ENCODE peak calls at places on chromosomes 2 and 18, in seven cellular contexts. E is A549, D is ovary, K is tibial nerve, O is breast epithelium, A is lower leg skin, I is heart left ventricle. Q is an unnamed sample.

GRCh38 chr2:235418918-235419317 is 74.9 kb upstream of the AGAP1 start:
- DNase-seq in E (no peak), O (no peak), A (no peak), D (no peak), K (no peak), I (no peak), Q (no peak)

GRCh38 chr2:73333564-73333963 is 40.2 kb upstream of the EGR4 start:
- DNase-seq in K (no peak), O (no peak), D (no peak), E (no peak), I (no peak), A (no peak), Q (no peak)

GRCh38 chr18:39434223-39434622 is 1868.6 kb upstream of the CELF4 start:
- DNase-seq in A (no peak), I (no peak), O (no peak), E (no peak), K (no peak), D (no peak), Q (no peak)

GRCh38 chr2:191508738-191509137 is 169.2 kb upstream of the NABP1 start:
- DNase-seq in D (no peak), K (no peak), E (no peak), I (no peak), O (no peak), A (no peak), Q (no peak)

GRCh38 chr18:34023471-34023870 is 201.2 kb downstream of the NOL4 start:
- DNase-seq in O (no peak), K (no peak), I (no peak), A (no peak), D (no peak), E (no peak), Q (no peak)

GRCh38 chr2:3349211-3349693 is 28.4 kb downstream of the EIPR1 start:
- DNase-seq in O (peak), A (no peak), D (no peak), E (no peak), K (no peak), I (no peak), Q (no peak)

GRCh38 chr2:216635701-216636541 is 2.7 kb downstream of the IGFBP2 start:
- DNase-seq in E (no peak), I (peak), A (no peak), O (no peak), K (no peak), D (peak), Q (no peak)

GRCh38 chr2:190532581-190532980 is 1.9 kb downstream of the NEMP2 start:
- DNase-seq in E (no peak), K (no peak), D (no peak), O (no peak), A (no peak), I (no peak), Q (no peak)

GRCh38 chr2:28193552-28194383 is 198.9 kb upstream of the FOSL2 start:
- DNase-seq in E (no peak), A (no peak), K (no peak), O (no peak), I (no peak), D (no peak), Q (no peak)

DNA sequence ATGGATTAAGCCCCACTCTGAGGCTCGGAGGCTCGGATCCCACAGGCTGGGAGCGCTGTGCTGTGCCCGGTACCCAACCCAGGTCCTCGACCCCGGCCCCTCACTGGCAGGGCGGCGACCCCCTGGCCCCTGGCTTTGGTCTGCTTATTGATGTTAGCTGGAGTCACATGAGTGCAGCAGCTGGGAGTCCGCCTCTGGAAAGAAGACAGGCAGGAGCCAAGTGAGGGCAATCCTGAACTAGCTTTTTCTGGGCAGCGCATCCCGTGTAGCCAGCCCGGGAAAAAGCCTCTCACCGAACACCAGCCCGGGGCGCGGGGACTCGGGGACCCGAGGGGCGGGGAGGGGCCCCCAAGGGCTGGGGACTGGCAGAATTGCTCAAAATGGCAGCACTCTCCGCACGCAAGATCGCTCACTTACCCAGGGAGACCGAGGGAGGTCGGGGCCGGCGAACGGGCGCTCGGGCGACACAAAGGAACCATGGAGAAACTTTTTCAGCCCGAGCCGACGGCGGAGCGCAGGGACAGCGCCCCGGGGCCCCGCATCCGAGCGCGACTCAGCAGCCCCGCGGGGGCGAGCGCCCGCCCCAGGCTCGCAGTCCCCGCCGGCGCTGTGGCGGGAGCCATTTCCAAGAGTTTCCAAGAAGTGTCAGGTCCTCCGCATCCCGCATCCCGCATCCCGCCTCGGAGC is 566 bp downstream of the TMEM200C start:
- DNase-seq in I (no peak), K (no peak), E (no peak), O (no peak), D (peak), A (no peak), Q (no peak)
- TF ChIP-seq POLR2A in I (no peak), K (no peak), E (no peak), O (no peak), D (no peak), A (no peak), Q (no peak)

GRCh38 chr18:63320041-63320689 is 596 bp upstream of the BCL2 start:
- DNase-seq in I (peak), K (peak), O (peak), E (peak), D (peak), A (peak), Q (peak)
- TF ChIP-seq POLR2A in I (no peak), K (no peak), O (no peak), E (no peak), D (no peak), A (no peak), Q (no peak)

GRCh38 chr18:48866028-48866733 is 84.6 kb downstream of the SMAD7 start:
- DNase-seq in E (no peak), I (peak), O (no peak), K (no peak), A (no peak), D (peak), Q (no peak)

GRCh38 chr18:48866856-48867255 is 83.9 kb downstream of the SMAD7 start:
- DNase-seq in A (no peak), E (no peak), D (no peak), I (no peak), O (no peak), K (no peak), Q (no peak)

GRCh38 chr18:48869591-48869990 is 81.2 kb downstream of the SMAD7 start:
- DNase-seq in A (no peak), E (no peak), I (no peak), O (no peak), D (no peak), K (no peak), Q (no peak)

GRCh38 chr18:48867978-48868377 is 82.8 kb downstream of the SMAD7 start:
- DNase-seq in D (no peak), K (no peak), E (no peak), I (no peak), A (no peak), O (no peak), Q (no peak)

GRCh38 chr18:48868468-48869466 is 82.0 kb downstream of the SMAD7 start:
- DNase-seq in K (no peak), O (no peak), D (no peak), I (no peak), A (no peak), E (no peak), Q (no peak)
- TF ChIP-seq POLR2A in K (no peak), O (no peak), D (no peak), I (no peak), A (no peak), E (no peak), Q (no peak)

DNA sequence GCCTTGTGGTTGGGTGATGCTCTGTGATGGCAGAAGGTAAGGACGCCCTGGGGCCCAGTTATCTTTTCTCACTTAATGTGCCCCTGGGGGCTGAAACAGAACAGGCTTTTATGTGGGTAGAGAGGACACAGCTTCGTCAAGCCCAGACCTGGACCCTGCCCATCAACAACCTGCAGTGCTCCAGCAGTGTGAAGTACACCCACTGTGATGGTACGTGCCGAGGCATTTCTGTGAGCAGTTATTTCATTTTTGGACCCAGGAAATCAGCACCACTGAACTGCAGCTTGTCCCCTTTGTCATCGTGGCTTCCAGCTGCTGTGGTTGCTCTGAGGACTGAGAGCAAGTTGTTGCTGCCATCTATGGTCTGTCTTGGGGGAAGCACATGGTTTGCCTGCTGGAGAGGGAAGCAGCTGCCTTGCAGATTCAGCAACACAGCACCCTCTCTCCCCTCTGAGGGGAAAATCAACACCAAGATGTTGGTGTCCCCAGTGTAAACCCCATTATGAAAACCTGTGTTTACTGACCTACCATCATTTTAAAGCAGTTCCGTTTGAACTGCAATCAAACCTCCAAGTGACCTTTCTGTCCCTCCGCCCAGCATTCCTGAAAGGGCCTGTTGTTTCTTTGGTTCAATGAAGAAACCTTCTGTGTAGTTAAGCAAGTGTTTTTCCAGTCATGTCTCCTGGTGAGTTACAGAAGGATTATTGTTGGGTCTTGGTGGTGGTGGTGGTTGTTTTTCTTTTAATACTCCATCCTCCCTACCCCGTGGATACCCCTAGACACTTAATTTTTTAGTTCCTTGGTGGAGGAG is 158.2 kb downstream of the MGAT5 start:
- DNase-seq in I (peak), E (peak), D (peak), O (no peak), K (peak), A (peak), Q (no peak)
- TF ChIP-seq POLR2A in I (no peak), E (no peak), D (no peak), O (no peak), K (no peak), A (no peak), Q (no peak)

DNA sequence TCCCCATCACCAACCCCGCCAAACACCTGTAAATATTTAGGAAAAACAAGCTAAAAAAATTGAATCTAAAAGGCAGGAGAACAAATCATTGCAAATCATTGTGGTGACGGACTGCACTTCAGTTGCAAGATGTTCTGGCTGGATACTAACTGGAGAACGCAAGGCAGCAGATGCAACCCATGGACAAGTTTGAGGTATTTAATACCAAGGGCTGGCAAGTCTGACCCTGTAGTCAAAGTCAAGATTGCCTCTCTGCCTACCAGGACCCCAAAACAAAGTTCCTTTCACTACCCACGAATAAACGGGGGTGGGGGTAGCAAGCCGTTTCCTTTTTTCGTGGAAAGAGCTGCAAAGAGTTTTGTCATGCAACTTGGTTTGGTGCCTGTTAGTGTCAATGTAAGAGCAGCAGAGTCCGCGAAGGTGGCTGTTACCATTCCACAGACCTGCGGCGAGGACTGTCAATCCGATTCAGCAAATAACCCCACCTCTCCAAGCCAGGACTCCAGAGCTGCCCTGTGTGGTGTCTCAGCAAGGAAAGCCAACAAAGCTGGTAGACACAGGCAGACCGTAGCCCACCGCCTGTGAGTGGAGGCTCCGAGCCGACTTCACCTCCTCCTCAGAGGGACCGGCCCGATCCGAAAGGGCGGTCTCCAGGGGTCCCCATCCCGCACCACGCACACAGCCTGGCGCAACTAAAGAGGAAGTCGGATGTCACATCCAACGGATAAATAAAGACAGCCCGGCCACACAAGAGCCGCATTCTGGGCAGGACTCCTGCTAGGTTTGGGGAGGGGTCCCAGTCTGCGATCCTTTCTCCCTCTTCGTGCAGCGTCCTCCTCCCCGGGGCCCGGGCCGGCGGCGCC is 980 bp downstream of the ANKRD44 start:
- DNase-seq in K (no peak), O (peak), A (peak), D (peak), E (no peak), I (no peak), Q (no peak)
- TF ChIP-seq POLR2A in K (no peak), O (no peak), A (no peak), D (no peak), E (no peak), I (no peak), Q (no peak)

GRCh38 chr2:61538179-61538919 is at the start of gene XPO1:
- DNase-seq in A (peak), D (peak), O (peak), I (peak), K (peak), E (peak), Q (peak)
- TF ChIP-seq POLR2A in A (no peak), D (peak), O (peak), I (no peak), K (peak), E (peak), Q (peak)

GRCh38 chr2:24304621-24305020 is 55.7 kb downstream of the ITSN2 start:
- DNase-seq in I (no peak), K (no peak), E (no peak), D (no peak), O (no peak), A (no peak), Q (no peak)

GRCh38 chr2:24307961-24308360 is 52.4 kb downstream of the ITSN2 start:
- DNase-seq in I (no peak), E (no peak), O (no peak), D (no peak), A (no peak), K (no peak), Q (no peak)

GRCh38 chr2:24301599-24301998 is 58.7 kb downstream of the ITSN2 start:
- DNase-seq in K (no peak), O (no peak), D (no peak), A (no peak), E (no peak), I (no peak), Q (no peak)

DNA sequence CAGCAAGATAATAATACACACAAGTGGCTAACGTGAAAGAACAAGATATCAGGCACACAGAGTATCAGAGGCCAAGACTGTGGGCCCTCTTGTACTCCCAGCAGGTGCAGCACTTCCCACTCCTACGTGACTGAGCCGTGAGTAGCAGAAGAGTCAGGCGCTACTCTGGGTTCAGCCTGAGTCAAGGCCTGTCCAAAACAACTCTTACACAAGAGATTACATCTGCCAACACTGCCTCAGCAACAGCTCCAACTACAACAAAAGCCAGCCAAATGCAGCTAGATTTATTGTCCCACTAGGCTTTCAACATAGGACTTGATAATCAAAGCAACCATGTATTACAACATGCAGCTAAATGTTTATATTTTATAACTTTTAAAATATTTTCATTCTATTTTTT is 56.2 kb downstream of the ITSN2 start:
- DNase-seq in I (peak), O (peak), E (no peak), D (peak), A (peak), K (peak), Q (no peak)
- TF ChIP-seq POLR2A in I (no peak), O (no peak), E (no peak), D (no peak), A (no peak), K (no peak), Q (no peak)

Q was measured in H54.